ENCODE peak calls at places on chromosomes 13 and 19, in nine cellular contexts. One of them, this sample, is unnamed.

GRCh38 chr13:33383724-33384577 is 98.4 kb upstream of the STARD13 start:
- DNase-seq in endothelial cell of umbilical vein: no peak
- DNase-seq in H9: no peak
- DNase-seq in IMR-90: no peak
- DNase-seq in GM23248: no peak
- DNase-seq in MM.1S: no peak
- DNase-seq in fibroblast of lung: peak; percentile 14
- DNase-seq in hepatocyte: no peak
- DNase-seq in H1: no peak
- DNase-seq in this sample: no peak

GRCh38 chr19:3852614-3853254 is 16.1 kb downstream of the ZFR2 start:
- DNase-seq in endothelial cell of umbilical vein: peak; percentile 30
- DNase-seq in H9: no peak
- DNase-seq in IMR-90: peak; percentile 60
- DNase-seq in GM23248: peak; percentile 58
- DNase-seq in MM.1S: peak; percentile 65
- DNase-seq in fibroblast of lung: peak; percentile 83
- DNase-seq in hepatocyte: no peak
- DNase-seq in H1: peak; percentile 59
- DNase-seq in this sample: peak; percentile 14

GRCh38 chr19:18967358-18968146 is 26.5 kb upstream of the HOMER3 start:
- DNase-seq in endothelial cell of umbilical vein: peak; percentile 71
- DNase-seq in H9: no peak
- DNase-seq in IMR-90: peak; percentile 32
- DNase-seq in GM23248: peak; percentile 85
- DNase-seq in MM.1S: no peak
- DNase-seq in fibroblast of lung: peak; percentile 13
- DNase-seq in hepatocyte: peak; percentile 34
- DNase-seq in H1: no peak
- DNase-seq in this sample: no peak

GRCh38 chr19:17200408-17201079 is 14.6 kb upstream of the USE1 start:
- DNase-seq in endothelial cell of umbilical vein: no peak
- DNase-seq in H9: no peak
- DNase-seq in IMR-90: no peak
- DNase-seq in GM23248: no peak
- DNase-seq in MM.1S: no peak
- DNase-seq in fibroblast of lung: no peak
- DNase-seq in hepatocyte: no peak
- DNase-seq in H1: no peak
- DNase-seq in this sample: no peak

GRCh38 chr19:44113784-44114390 is 688 bp downstream of the ZNF225 start:
- DNase-seq in endothelial cell of umbilical vein: no peak
- DNase-seq in H9: peak; percentile 29
- DNase-seq in IMR-90: peak; percentile 27
- DNase-seq in GM23248: peak; percentile 40
- DNase-seq in MM.1S: no peak
- DNase-seq in fibroblast of lung: no peak
- DNase-seq in hepatocyte: no peak
- DNase-seq in H1: no peak
- DNase-seq in this sample: peak; percentile 16

GRCh38 chr13:89212186-89212585 is 1541.0 kb downstream of the SLITRK5 start:
- DNase-seq in endothelial cell of umbilical vein: no peak
- DNase-seq in H9: no peak
- DNase-seq in IMR-90: no peak
- DNase-seq in GM23248: no peak
- DNase-seq in MM.1S: no peak
- DNase-seq in fibroblast of lung: no peak
- DNase-seq in hepatocyte: no peak
- DNase-seq in H1: no peak
- DNase-seq in this sample: no peak

GRCh38 chr13:54593504-54593903 is 1564.9 kb downstream of the OLFM4 start:
- DNase-seq in endothelial cell of umbilical vein: no peak
- DNase-seq in H9: no peak
- DNase-seq in IMR-90: no peak
- DNase-seq in GM23248: no peak
- DNase-seq in MM.1S: no peak
- DNase-seq in fibroblast of lung: no peak
- DNase-seq in hepatocyte: no peak
- DNase-seq in H1: no peak
- DNase-seq in this sample: no peak

GRCh38 chr19:12628040-12629022 is 17.6 kb downstream of the ZNF791 start:
- DNase-seq in endothelial cell of umbilical vein: no peak
- DNase-seq in H9: no peak
- DNase-seq in IMR-90: peak; percentile 17
- DNase-seq in GM23248: no peak
- DNase-seq in MM.1S: no peak
- DNase-seq in fibroblast of lung: peak; percentile 49
- DNase-seq in hepatocyte: no peak
- DNase-seq in H1: no peak
- DNase-seq in this sample: no peak

GRCh38 chr13:94382520-94382919 is 97.0 kb downstream of the DCT start:
- DNase-seq in endothelial cell of umbilical vein: no peak
- DNase-seq in H9: no peak
- DNase-seq in IMR-90: no peak
- DNase-seq in GM23248: no peak
- DNase-seq in MM.1S: no peak
- DNase-seq in fibroblast of lung: no peak
- DNase-seq in hepatocyte: no peak
- DNase-seq in H1: no peak
- DNase-seq in this sample: no peak

GRCh38 chr19:48102870-48103751 is 7.5 kb downstream of the PLA2G4C start:
- DNase-seq in endothelial cell of umbilical vein: peak; percentile 43
- DNase-seq in H9: peak; percentile 72
- DNase-seq in IMR-90: peak; percentile 49
- DNase-seq in GM23248: peak; percentile 52
- DNase-seq in MM.1S: peak; percentile 32
- DNase-seq in fibroblast of lung: peak; percentile 35
- DNase-seq in hepatocyte: peak; percentile 44
- DNase-seq in H1: peak; percentile 85
- DNase-seq in this sample: peak; percentile 37

GRCh38 chr13:41622545-41623429 is 165.4 kb downstream of the RGCC start:
- DNase-seq in endothelial cell of umbilical vein: peak; percentile 36
- DNase-seq in H9: no peak
- DNase-seq in IMR-90: peak; percentile 59
- DNase-seq in GM23248: peak; percentile 86
- DNase-seq in MM.1S: no peak
- DNase-seq in fibroblast of lung: peak; percentile 69
- DNase-seq in hepatocyte: peak; percentile 44
- DNase-seq in H1: no peak
- DNase-seq in this sample: no peak

GRCh38 chr19:6481541-6482342 is at the start of gene DENND1C:
- DNase-seq in endothelial cell of umbilical vein: peak; percentile 12
- DNase-seq in H9: peak; percentile 61
- DNase-seq in IMR-90: no peak
- DNase-seq in GM23248: peak; percentile 48
- DNase-seq in MM.1S: peak; percentile 55
- DNase-seq in fibroblast of lung: no peak
- DNase-seq in hepatocyte: peak; percentile 45
- DNase-seq in H1: peak; percentile 65
- DNase-seq in this sample: peak; percentile 87

GRCh38 chr19:3844596-3844995 is 24.2 kb downstream of the ZFR2 start:
- DNase-seq in endothelial cell of umbilical vein: no peak
- DNase-seq in H9: no peak
- DNase-seq in IMR-90: peak; percentile 8
- DNase-seq in GM23248: no peak
- DNase-seq in MM.1S: no peak
- DNase-seq in fibroblast of lung: no peak
- DNase-seq in hepatocyte: no peak
- DNase-seq in H1: no peak
- DNase-seq in this sample: no peak

GRCh38 chr19:7535035-7535992 is at the start of gene PNPLA6:
- DNase-seq in endothelial cell of umbilical vein: peak; percentile 95
- DNase-seq in H9: peak; percentile 95
- DNase-seq in IMR-90: peak; percentile 92
- DNase-seq in GM23248: peak; percentile 97
- DNase-seq in MM.1S: peak; percentile 97
- DNase-seq in fibroblast of lung: peak; percentile 93
- DNase-seq in hepatocyte: peak; percentile 97
- DNase-seq in H1: peak; percentile 96
- DNase-seq in this sample: peak; percentile 92

GRCh38 chr19:5369962-5370367 is 29.4 kb upstream of the PTPRS start:
- DNase-seq in endothelial cell of umbilical vein: peak; percentile 35
- DNase-seq in H9: peak; percentile 87
- DNase-seq in IMR-90: no peak
- DNase-seq in GM23248: peak; percentile 46
- DNase-seq in MM.1S: peak; percentile 34
- DNase-seq in fibroblast of lung: peak; percentile 17
- DNase-seq in hepatocyte: peak; percentile 60
- DNase-seq in H1: peak; percentile 97
- DNase-seq in this sample: peak; percentile 60

GRCh38 chr13:74104661-74105275 is 29.4 kb downstream of the KLF12 start:
- DNase-seq in endothelial cell of umbilical vein: no peak
- DNase-seq in H9: no peak
- DNase-seq in IMR-90: no peak
- DNase-seq in GM23248: no peak
- DNase-seq in MM.1S: no peak
- DNase-seq in fibroblast of lung: no peak
- DNase-seq in hepatocyte: no peak
- DNase-seq in H1: no peak
- DNase-seq in this sample: no peak

GRCh38 chr13:74102691-74103090 is 31.5 kb downstream of the KLF12 start:
- DNase-seq in endothelial cell of umbilical vein: no peak
- DNase-seq in H9: no peak
- DNase-seq in IMR-90: no peak
- DNase-seq in GM23248: no peak
- DNase-seq in MM.1S: no peak
- DNase-seq in fibroblast of lung: no peak
- DNase-seq in hepatocyte: no peak
- DNase-seq in H1: no peak
- DNase-seq in this sample: no peak

GRCh38 chr13:74103196-74103595 is 31.0 kb downstream of the KLF12 start:
- DNase-seq in endothelial cell of umbilical vein: no peak
- DNase-seq in H9: no peak
- DNase-seq in IMR-90: no peak
- DNase-seq in GM23248: no peak
- DNase-seq in MM.1S: no peak
- DNase-seq in fibroblast of lung: no peak
- DNase-seq in hepatocyte: no peak
- DNase-seq in H1: no peak
- DNase-seq in this sample: no peak

GRCh38 chr13:74105871-74106270 is 28.3 kb downstream of the KLF12 start:
- DNase-seq in endothelial cell of umbilical vein: no peak
- DNase-seq in H9: no peak
- DNase-seq in IMR-90: no peak
- DNase-seq in GM23248: no peak
- DNase-seq in MM.1S: no peak
- DNase-seq in fibroblast of lung: no peak
- DNase-seq in hepatocyte: no peak
- DNase-seq in H1: no peak
- DNase-seq in this sample: no peak

GRCh38 chr13:74103970-74104555 is 30.1 kb downstream of the KLF12 start:
- DNase-seq in endothelial cell of umbilical vein: peak; percentile 74
- DNase-seq in H9: no peak
- DNase-seq in IMR-90: no peak
- DNase-seq in GM23248: no peak
- DNase-seq in MM.1S: no peak
- DNase-seq in fibroblast of lung: no peak
- DNase-seq in hepatocyte: no peak
- DNase-seq in H1: no peak
- DNase-seq in this sample: no peak
- H4K20me1 ChIP-seq in endothelial cell of umbilical vein: no peaks in the 10 kb centered on the region
- H4K20me1 ChIP-seq in H9: no peaks in the 10 kb centered on the region
- H4K20me1 ChIP-seq in IMR-90: peaks cover 17% of the 10 kb centered on the region
- H4K20me1 ChIP-seq in GM23248: peaks cover under 1% of the 10 kb centered on the region
- H4K20me1 ChIP-seq in MM.1S: no peaks in the 10 kb centered on the region
- H4K20me1 ChIP-seq in fibroblast of lung: no peaks in the 10 kb centered on the region
- H4K20me1 ChIP-seq in hepatocyte: no peaks in the 10 kb centered on the region
- H4K20me1 ChIP-seq in H1: no peaks in the 10 kb centered on the region
- H4K20me1 ChIP-seq in this sample: peaks cover 38% of the 10 kb centered on the region

GRCh38 chr19:2629491-2630351 is 72.8 kb downstream of the GNG7 start:
- DNase-seq in endothelial cell of umbilical vein: no peak
- DNase-seq in H9: no peak
- DNase-seq in IMR-90: no peak
- DNase-seq in GM23248: no peak
- DNase-seq in MM.1S: no peak
- DNase-seq in fibroblast of lung: no peak
- DNase-seq in hepatocyte: no peak
- DNase-seq in H1: no peak
- DNase-seq in this sample: no peak
- H3K27ac ChIP-seq in endothelial cell of umbilical vein: no peak overlapping the region
- H3K27ac ChIP-seq in H9: no peak overlapping the region
- H3K27ac ChIP-seq in IMR-90: no peak overlapping the region
- H3K27ac ChIP-seq in GM23248: no peak overlapping the region
- H3K27ac ChIP-seq in MM.1S: no peak overlapping the region
- H3K27ac ChIP-seq in fibroblast of lung: no peak overlapping the region
- H3K27ac ChIP-seq in hepatocyte: no peak overlapping the region
- H3K27ac ChIP-seq in H1: no peak overlapping the region
- H3K27ac ChIP-seq in this sample: peak overlapping the region; percentile 59

GRCh38 chr19:1845642-1846041 is 2.6 kb downstream of the REXO1 start:
- DNase-seq in endothelial cell of umbilical vein: no peak
- DNase-seq in H9: no peak
- DNase-seq in IMR-90: no peak
- DNase-seq in GM23248: no peak
- DNase-seq in MM.1S: no peak
- DNase-seq in fibroblast of lung: no peak
- DNase-seq in hepatocyte: no peak
- DNase-seq in H1: no peak
- DNase-seq in this sample: no peak
- H4K20me1 ChIP-seq in endothelial cell of umbilical vein: no peaks in the 10 kb centered on the region
- H4K20me1 ChIP-seq in H9: peaks cover 5% of the 10 kb centered on the region
- H4K20me1 ChIP-seq in IMR-90: peaks cover 74% of the 10 kb centered on the region
- H4K20me1 ChIP-seq in GM23248: no peaks in the 10 kb centered on the region
- H4K20me1 ChIP-seq in MM.1S: peaks cover 45% of the 10 kb centered on the region
- H4K20me1 ChIP-seq in fibroblast of lung: no peaks in the 10 kb centered on the region
- H4K20me1 ChIP-seq in hepatocyte: peaks cover 70% of the 10 kb centered on the region
- H4K20me1 ChIP-seq in H1: peaks cover 23% of the 10 kb centered on the region
- H4K20me1 ChIP-seq in this sample: peaks cover 73% of the 10 kb centered on the region

GRCh38 chr13:77494226-77494625 is 41.3 kb upstream of the SCEL start:
- DNase-seq in endothelial cell of umbilical vein: peak; percentile 55
- DNase-seq in H9: no peak
- DNase-seq in IMR-90: no peak
- DNase-seq in GM23248: no peak
- DNase-seq in MM.1S: no peak
- DNase-seq in fibroblast of lung: no peak
- DNase-seq in hepatocyte: no peak
- DNase-seq in H1: no peak
- DNase-seq in this sample: no peak

GRCh38 chr13:77502104-77502720 is 33.3 kb upstream of the SCEL start:
- DNase-seq in endothelial cell of umbilical vein: no peak
- DNase-seq in H9: no peak
- DNase-seq in IMR-90: no peak
- DNase-seq in GM23248: no peak
- DNase-seq in MM.1S: no peak
- DNase-seq in fibroblast of lung: no peak
- DNase-seq in hepatocyte: no peak
- DNase-seq in H1: no peak
- DNase-seq in this sample: no peak

GRCh38 chr13:77503398-77503797 is 32.1 kb upstream of the SCEL start:
- DNase-seq in endothelial cell of umbilical vein: no peak
- DNase-seq in H9: no peak
- DNase-seq in IMR-90: no peak
- DNase-seq in GM23248: no peak
- DNase-seq in MM.1S: no peak
- DNase-seq in fibroblast of lung: no peak
- DNase-seq in hepatocyte: no peak
- DNase-seq in H1: no peak
- DNase-seq in this sample: no peak

DNA sequence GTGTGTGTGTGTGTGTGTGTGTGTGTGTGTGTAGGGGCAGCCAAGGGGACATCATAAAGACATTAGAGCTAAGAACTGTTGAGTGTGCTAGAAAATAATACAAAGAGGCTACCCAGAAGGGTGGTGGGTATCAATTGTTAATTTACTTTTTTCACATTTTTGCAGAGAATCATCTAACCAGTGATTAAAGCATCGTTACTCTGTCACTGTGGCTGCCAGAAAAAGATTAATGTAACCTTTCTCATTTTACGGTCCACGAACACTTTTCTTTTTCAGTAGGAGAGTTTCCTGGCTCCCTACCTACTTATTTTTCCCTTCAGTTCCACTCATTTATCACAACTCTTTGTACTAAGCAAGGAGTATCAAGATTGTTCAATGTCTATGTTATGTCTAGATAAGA is 35.4 kb upstream of the SCEL start:
- DNase-seq in endothelial cell of umbilical vein: no peak
- DNase-seq in H9: no peak
- DNase-seq in IMR-90: no peak
- DNase-seq in GM23248: no peak
- DNase-seq in MM.1S: no peak
- DNase-seq in fibroblast of lung: no peak
- DNase-seq in hepatocyte: no peak
- DNase-seq in H1: no peak
- DNase-seq in this sample: no peak
- H3K27ac ChIP-seq in endothelial cell of umbilical vein: no peak overlapping the region
- H3K27ac ChIP-seq in H9: no peak overlapping the region
- H3K27ac ChIP-seq in IMR-90: no peak overlapping the region
- H3K27ac ChIP-seq in GM23248: no peak overlapping the region
- H3K27ac ChIP-seq in MM.1S: no peak overlapping the region
- H3K27ac ChIP-seq in fibroblast of lung: no peak overlapping the region
- H3K27ac ChIP-seq in hepatocyte: no peak overlapping the region
- H3K27ac ChIP-seq in H1: no peak overlapping the region
- H3K27ac ChIP-seq in this sample: no peak overlapping the region

This sample was measured in DND-41.